ENCODE peak calls at places on chromosomes 3 and 15, in four cellular contexts. One of them, this sample, is unnamed.

GRCh38 chr15:93997071-93997658 is 234.2 kb upstream of the MCTP2 start:
- DNase-seq in glutamatergic neuron: no peak
- DNase-seq in body of pancreas: no peak
- DNase-seq in tibial nerve: no peak
- DNase-seq in this sample: no peak

GRCh38 chr15:51253385-51253784 is 85.0 kb downstream of the CYP19A1 start:
- DNase-seq in tibial nerve: no peak
- DNase-seq in body of pancreas: no peak
- DNase-seq in glutamatergic neuron: no peak
- DNase-seq in this sample: no peak

GRCh38 chr3:134363381-134363755 is 10.9 kb downstream of the AMOTL2 start:
- DNase-seq in tibial nerve: no peak
- DNase-seq in body of pancreas: no peak
- DNase-seq in glutamatergic neuron: no peak
- DNase-seq in this sample: no peak

GRCh38 chr3:193080821-193081220 is 160.2 kb upstream of the PLAAT1 start:
- DNase-seq in body of pancreas: no peak
- DNase-seq in tibial nerve: no peak
- DNase-seq in glutamatergic neuron: no peak
- DNase-seq in this sample: no peak

GRCh38 chr3:81468385-81468784 is 293.1 kb downstream of the GBE1 start:
- DNase-seq in glutamatergic neuron: no peak
- DNase-seq in tibial nerve: no peak
- DNase-seq in body of pancreas: no peak
- DNase-seq in this sample: no peak

GRCh38 chr3:60399295-60399694 is 852.0 kb downstream of the FHIT start:
- DNase-seq in tibial nerve: no peak
- DNase-seq in body of pancreas: no peak
- DNase-seq in glutamatergic neuron: no peak
- DNase-seq in this sample: no peak

GRCh38 chr3:129665024-129665768 is 58.7 kb upstream of the PLXND1 start:
- DNase-seq in glutamatergic neuron: no peak
- DNase-seq in body of pancreas: no peak
- DNase-seq in tibial nerve: no peak
- DNase-seq in this sample: no peak

GRCh38 chr15:35674873-35675781 is 129.2 kb upstream of the DPH6 start:
- DNase-seq in tibial nerve: no peak
- DNase-seq in glutamatergic neuron: no peak
- DNase-seq in body of pancreas: no peak
- DNase-seq in this sample: no peak

GRCh38 chr3:29183346-29184087 is 97.4 kb upstream of the RBMS3 start:
- DNase-seq in body of pancreas: no peak
- DNase-seq in tibial nerve: no peak
- DNase-seq in glutamatergic neuron: no peak
- DNase-seq in this sample: no peak

GRCh38 chr15:28117591-28117990 is 18.5 kb upstream of the OCA2 start:
- DNase-seq in tibial nerve: no peak
- DNase-seq in body of pancreas: no peak
- DNase-seq in glutamatergic neuron: no peak
- DNase-seq in this sample: no peak

GRCh38 chr15:93018574-93018973 is 70.4 kb downstream of the RGMA start:
- DNase-seq in tibial nerve: no peak
- DNase-seq in glutamatergic neuron: no peak
- DNase-seq in body of pancreas: no peak
- DNase-seq in this sample: no peak

GRCh38 chr3:31462050-31462569 is 70.6 kb upstream of the STT3B start:
- DNase-seq in body of pancreas: no peak
- DNase-seq in glutamatergic neuron: no peak
- DNase-seq in tibial nerve: no peak
- DNase-seq in this sample: no peak
- TF ChIP-seq CTCF in body of pancreas: no peak
- TF ChIP-seq CTCF in glutamatergic neuron: no peak
- TF ChIP-seq CTCF in tibial nerve: no peak
- TF ChIP-seq CTCF in this sample: no peak

GRCh38 chr3:1532935-1533606 is 440.2 kb downstream of the CNTN6 start:
- DNase-seq in body of pancreas: no peak
- DNase-seq in glutamatergic neuron: no peak
- DNase-seq in tibial nerve: no peak
- DNase-seq in this sample: no peak

GRCh38 chr3:1531981-1532380 is 439.2 kb downstream of the CNTN6 start:
- DNase-seq in body of pancreas: no peak
- DNase-seq in tibial nerve: no peak
- DNase-seq in glutamatergic neuron: no peak
- DNase-seq in this sample: no peak

GRCh38 chr3:1527780-1528179 is 435.0 kb downstream of the CNTN6 start:
- DNase-seq in body of pancreas: no peak
- DNase-seq in tibial nerve: no peak
- DNase-seq in glutamatergic neuron: no peak
- DNase-seq in this sample: no peak

GRCh38 chr3:1528621-1529020 is 435.8 kb downstream of the CNTN6 start:
- DNase-seq in glutamatergic neuron: no peak
- DNase-seq in body of pancreas: no peak
- DNase-seq in tibial nerve: no peak
- DNase-seq in this sample: no peak

GRCh38 chr3:1529666-1530065 is 436.8 kb downstream of the CNTN6 start:
- DNase-seq in tibial nerve: no peak
- DNase-seq in glutamatergic neuron: no peak
- DNase-seq in body of pancreas: no peak
- DNase-seq in this sample: no peak
- TF ChIP-seq CTCF in tibial nerve: no peak
- TF ChIP-seq CTCF in glutamatergic neuron: no peak
- TF ChIP-seq CTCF in body of pancreas: no peak
- TF ChIP-seq CTCF in this sample: no peak

DNA sequence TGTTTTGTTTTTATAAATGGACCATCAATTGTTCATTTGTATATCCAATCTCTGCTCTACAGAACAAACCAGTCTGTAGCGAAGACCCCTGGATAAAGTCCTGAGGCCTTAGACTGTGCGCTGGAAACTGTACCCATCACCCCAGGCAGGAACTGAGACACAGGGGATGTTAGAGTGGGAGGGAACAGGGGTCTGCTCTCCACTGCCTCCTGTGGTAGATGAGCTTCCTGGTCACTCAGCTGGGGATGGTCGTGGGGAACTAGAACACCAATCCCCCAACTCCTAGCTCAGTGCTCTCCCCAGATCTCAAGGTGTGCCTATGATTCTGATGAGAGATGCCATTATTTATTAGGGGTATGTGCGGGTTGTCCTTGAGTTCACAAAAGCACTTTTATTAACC is 340.2 kb upstream of the IGF1R start:
- DNase-seq in glutamatergic neuron: no peak
- DNase-seq in body of pancreas: no peak
- DNase-seq in tibial nerve: no peak
- DNase-seq in this sample: no peak
- TF ChIP-seq CTCF in glutamatergic neuron: no peak
- TF ChIP-seq CTCF in body of pancreas: no peak
- TF ChIP-seq CTCF in tibial nerve: no peak
- TF ChIP-seq CTCF in this sample: no peak

GRCh38 chr3:187259171-187259570 is 32.4 kb downstream of the MASP1 start:
- DNase-seq in body of pancreas: no peak
- DNase-seq in tibial nerve: no peak
- DNase-seq in glutamatergic neuron: no peak
- DNase-seq in this sample: no peak
- TF ChIP-seq CTCF in body of pancreas: no peak
- TF ChIP-seq CTCF in tibial nerve: no peak
- TF ChIP-seq CTCF in glutamatergic neuron: no peak
- TF ChIP-seq CTCF in this sample: no peak

GRCh38 chr3:53243165-53243564 is 12.7 kb downstream of the TKT start:
- DNase-seq in tibial nerve: no peak
- DNase-seq in glutamatergic neuron: peak; percentile 71
- DNase-seq in body of pancreas: peak; percentile 57
- DNase-seq in this sample: peak; percentile 19

GRCh38 chr3:53242155-53242554 is 13.7 kb downstream of the TKT start:
- DNase-seq in body of pancreas: peak; percentile 84
- DNase-seq in glutamatergic neuron: no peak
- DNase-seq in tibial nerve: no peak
- DNase-seq in this sample: no peak

GRCh38 chr3:53242642-53243041 is 13.2 kb downstream of the TKT start:
- DNase-seq in glutamatergic neuron: no peak
- DNase-seq in tibial nerve: no peak
- DNase-seq in body of pancreas: no peak
- DNase-seq in this sample: no peak

GRCh38 chr3:53244281-53244680 is 11.5 kb downstream of the TKT start:
- DNase-seq in body of pancreas: peak; percentile 77
- DNase-seq in glutamatergic neuron: no peak
- DNase-seq in tibial nerve: no peak
- DNase-seq in this sample: no peak

DNA sequence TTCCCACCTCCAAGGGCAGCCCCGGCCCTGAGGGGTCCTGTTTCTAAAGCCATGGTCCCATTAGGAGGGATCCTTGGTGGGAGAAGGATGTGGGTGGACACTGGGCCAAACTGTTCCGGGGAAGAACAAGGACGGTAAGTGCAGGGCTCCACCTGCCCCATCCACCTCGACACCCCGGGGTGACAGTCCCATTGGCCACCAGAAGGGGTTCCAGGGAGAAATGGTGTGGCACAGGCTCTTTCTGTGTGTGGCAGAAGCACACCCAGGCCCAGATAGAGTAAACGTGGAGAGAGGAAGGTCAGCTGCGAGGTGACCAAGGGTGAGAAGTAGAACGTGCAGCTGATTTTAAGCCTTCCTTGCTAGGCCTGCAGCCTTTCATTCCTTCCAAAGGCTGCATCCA is 12.0 kb downstream of the TKT start:
- DNase-seq in glutamatergic neuron: no peak
- DNase-seq in body of pancreas: no peak
- DNase-seq in tibial nerve: no peak
- DNase-seq in this sample: no peak
- TF ChIP-seq CTCF in glutamatergic neuron: no peak
- TF ChIP-seq CTCF in body of pancreas: no peak
- TF ChIP-seq CTCF in tibial nerve: no peak
- TF ChIP-seq CTCF in this sample: no peak

GRCh38 chr3:71489315-71489761 is 94.2 kb downstream of the FOXP1 start:
- DNase-seq in glutamatergic neuron: no peak
- DNase-seq in body of pancreas: no peak
- DNase-seq in tibial nerve: no peak
- DNase-seq in this sample: no peak
- TF ChIP-seq CTCF in glutamatergic neuron: no peak
- TF ChIP-seq CTCF in body of pancreas: no peak
- TF ChIP-seq CTCF in tibial nerve: no peak
- TF ChIP-seq CTCF in this sample: no peak

This sample was measured in nephron progenitor cell.